ENCODE peak calls at places on chromosomes 2 and 18, in four cellular contexts. One of them, this sample, is unnamed.

GRCh38 chr2:136905779-136906178 is 140.4 kb downstream of the THSD7B start:
- DNase-seq in CD4-positive, alpha-beta memory T cell: no peak
- DNase-seq in GM06990: no peak
- DNase-seq in right lobe of liver: no peak
- DNase-seq in this sample: no peak

GRCh38 chr2:240875228-240876034 is 6.8 kb downstream of the AGXT start:
- DNase-seq in CD4-positive, alpha-beta memory T cell: no peak
- DNase-seq in GM06990: no peak
- DNase-seq in right lobe of liver: peak
- DNase-seq in this sample: no peak

GRCh38 chr2:235966932-235967331 is 201.3 kb downstream of the GBX2 start:
- DNase-seq in CD4-positive, alpha-beta memory T cell: no peak
- DNase-seq in GM06990: no peak
- DNase-seq in right lobe of liver: no peak
- DNase-seq in this sample: no peak

GRCh38 chr2:48414640-48414979 is 115.3 kb upstream of the STON1 start:
- DNase-seq in CD4-positive, alpha-beta memory T cell: no peak
- DNase-seq in GM06990: no peak
- DNase-seq in right lobe of liver: no peak
- DNase-seq in this sample: no peak

GRCh38 chr2:30359644-30360167 is 87.3 kb upstream of the LCLAT1 start:
- DNase-seq in CD4-positive, alpha-beta memory T cell: no peak
- DNase-seq in GM06990: no peak
- DNase-seq in right lobe of liver: peak
- DNase-seq in this sample: peak

GRCh38 chr2:150606380-150607060 is 119.1 kb upstream of the RND3 start:
- DNase-seq in CD4-positive, alpha-beta memory T cell: no peak
- DNase-seq in GM06990: no peak
- DNase-seq in right lobe of liver: no peak
- DNase-seq in this sample: no peak

GRCh38 chr2:72837171-72837570 is 11.3 kb upstream of the EXOC6B start:
- DNase-seq in CD4-positive, alpha-beta memory T cell: no peak
- DNase-seq in GM06990: no peak
- DNase-seq in right lobe of liver: no peak
- DNase-seq in this sample: no peak

GRCh38 chr2:60317029-60317386 is 236.4 kb downstream of the BCL11A start:
- DNase-seq in CD4-positive, alpha-beta memory T cell: no peak
- DNase-seq in GM06990: no peak
- DNase-seq in right lobe of liver: peak
- DNase-seq in this sample: no peak

GRCh38 chr2:42110974-42111322 is 58.2 kb upstream of the EML4 start:
- DNase-seq in CD4-positive, alpha-beta memory T cell: no peak
- DNase-seq in GM06990: no peak
- DNase-seq in right lobe of liver: no peak
- DNase-seq in this sample: no peak

GRCh38 chr2:217864960-217865359 is 137.8 kb downstream of the TNS1 start:
- DNase-seq in CD4-positive, alpha-beta memory T cell: no peak
- DNase-seq in GM06990: peak
- DNase-seq in right lobe of liver: no peak
- DNase-seq in this sample: no peak

GRCh38 chr2:236525416-236525997 is 44.1 kb upstream of the ACKR3 start:
- DNase-seq in CD4-positive, alpha-beta memory T cell: no peak
- DNase-seq in GM06990: no peak
- DNase-seq in right lobe of liver: no peak
- DNase-seq in this sample: no peak

GRCh38 chr2:150410809-150411208 is 76.7 kb downstream of the RND3 start:
- DNase-seq in CD4-positive, alpha-beta memory T cell: no peak
- DNase-seq in GM06990: no peak
- DNase-seq in right lobe of liver: no peak
- DNase-seq in this sample: no peak

GRCh38 chr18:50473896-50474295 is 86.0 kb upstream of the MAPK4 start:
- DNase-seq in CD4-positive, alpha-beta memory T cell: no peak
- DNase-seq in GM06990: no peak
- DNase-seq in right lobe of liver: no peak
- DNase-seq in this sample: no peak

GRCh38 chr2:86807462-86808275 is 17.0 kb upstream of the CD8A start:
- DNase-seq in CD4-positive, alpha-beta memory T cell: no peak
- DNase-seq in GM06990: peak
- DNase-seq in right lobe of liver: no peak
- DNase-seq in this sample: peak

DNA sequence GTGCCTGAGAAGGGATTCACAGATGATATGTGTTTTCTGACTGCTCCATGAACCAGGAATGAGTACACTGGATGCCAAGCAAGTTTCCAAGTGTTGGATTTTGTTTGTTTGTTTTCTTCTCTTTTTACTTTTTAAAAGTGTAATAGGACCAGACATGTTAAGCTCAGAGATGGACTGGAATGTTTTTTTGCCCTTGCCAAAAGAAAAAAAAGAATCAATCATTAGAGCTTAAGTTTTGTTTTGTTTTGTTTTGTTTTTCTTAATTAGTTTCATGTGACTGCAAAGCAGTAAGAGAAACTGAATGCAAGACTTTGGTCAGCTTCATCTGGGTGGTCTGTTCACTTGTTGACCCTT is 42.5 kb upstream of the SLC1A4 start:
- DNase-seq in CD4-positive, alpha-beta memory T cell: no peak
- DNase-seq in GM06990: no peak
- DNase-seq in right lobe of liver: no peak
- DNase-seq in this sample: no peak
- H3K4me3 ChIP-seq in CD4-positive, alpha-beta memory T cell: peak
- H3K4me3 ChIP-seq in GM06990: peak
- H3K4me3 ChIP-seq in right lobe of liver: no peak
- H3K4me3 ChIP-seq in this sample: no peak

GRCh38 chr2:45433363-45433762 is 177.7 kb downstream of the SRBD1 start:
- DNase-seq in CD4-positive, alpha-beta memory T cell: no peak
- DNase-seq in GM06990: no peak
- DNase-seq in right lobe of liver: no peak
- DNase-seq in this sample: no peak

GRCh38 chr2:45435316-45435715 is 175.8 kb downstream of the SRBD1 start:
- DNase-seq in CD4-positive, alpha-beta memory T cell: no peak
- DNase-seq in GM06990: no peak
- DNase-seq in right lobe of liver: no peak
- DNase-seq in this sample: no peak

GRCh38 chr2:45436456-45436855 is 174.6 kb downstream of the SRBD1 start:
- DNase-seq in CD4-positive, alpha-beta memory T cell: no peak
- DNase-seq in GM06990: no peak
- DNase-seq in right lobe of liver: no peak
- DNase-seq in this sample: no peak

GRCh38 chr2:45432406-45432805 is 178.7 kb downstream of the SRBD1 start:
- DNase-seq in CD4-positive, alpha-beta memory T cell: no peak
- DNase-seq in GM06990: no peak
- DNase-seq in right lobe of liver: no peak
- DNase-seq in this sample: no peak
- H3K4me3 ChIP-seq in CD4-positive, alpha-beta memory T cell: no peak
- H3K4me3 ChIP-seq in GM06990: no peak
- H3K4me3 ChIP-seq in right lobe of liver: no peak
- H3K4me3 ChIP-seq in this sample: no peak

GRCh38 chr2:102145107-102145506 is 2.6 kb downstream of the IL1R1 start:
- DNase-seq in CD4-positive, alpha-beta memory T cell: no peak
- DNase-seq in GM06990: no peak
- DNase-seq in right lobe of liver: no peak
- DNase-seq in this sample: no peak

GRCh38 chr2:102144128-102144527 is 1.6 kb downstream of the IL1R1 start:
- DNase-seq in CD4-positive, alpha-beta memory T cell: no peak
- DNase-seq in GM06990: no peak
- DNase-seq in right lobe of liver: no peak
- DNase-seq in this sample: no peak

GRCh38 chr2:102142829-102143449 is 393 bp downstream of the IL1R1 start:
- DNase-seq in CD4-positive, alpha-beta memory T cell: no peak
- DNase-seq in GM06990: no peak
- DNase-seq in right lobe of liver: no peak
- DNase-seq in this sample: no peak

GRCh38 chr2:102141915-102142828 is at the start of gene IL1R1:
- DNase-seq in CD4-positive, alpha-beta memory T cell: no peak
- DNase-seq in GM06990: no peak
- DNase-seq in right lobe of liver: peak
- DNase-seq in this sample: peak

DNA sequence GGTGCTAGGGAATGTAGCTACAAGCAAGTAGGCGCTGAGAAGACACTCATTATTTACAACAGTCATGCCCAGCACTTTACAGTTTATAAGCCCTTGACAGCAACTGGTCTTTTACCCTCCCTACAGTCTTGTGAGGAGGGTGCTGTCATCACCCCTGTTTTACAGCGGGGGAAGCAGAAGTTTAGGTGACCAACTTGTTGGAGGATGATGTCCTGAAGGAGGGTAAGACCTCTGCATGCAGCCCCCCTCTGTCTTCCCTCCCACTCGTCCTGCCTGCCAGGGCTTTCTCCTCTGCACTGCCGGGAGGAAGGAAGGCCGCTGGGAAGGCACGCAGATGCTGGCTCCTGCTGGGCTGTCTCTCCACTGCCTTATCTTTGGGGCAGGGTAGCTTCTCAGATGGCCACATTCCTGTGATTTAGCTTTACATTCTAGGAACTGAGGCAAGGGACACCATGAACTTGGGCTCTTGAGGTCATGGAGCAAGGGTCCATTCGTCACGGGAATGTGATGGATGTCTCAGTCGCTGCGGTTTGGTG is 972 bp downstream of the IL1R1 start:
- DNase-seq in CD4-positive, alpha-beta memory T cell: no peak
- DNase-seq in GM06990: no peak
- DNase-seq in right lobe of liver: no peak
- DNase-seq in this sample: no peak
- H3K4me3 ChIP-seq in CD4-positive, alpha-beta memory T cell: no peak
- H3K4me3 ChIP-seq in GM06990: no peak
- H3K4me3 ChIP-seq in right lobe of liver: peak
- H3K4me3 ChIP-seq in this sample: peak

GRCh38 chr2:74441111-74441689 is 537 bp downstream of the RTKN start:
- DNase-seq in CD4-positive, alpha-beta memory T cell: no peak
- DNase-seq in GM06990: no peak
- DNase-seq in right lobe of liver: no peak
- DNase-seq in this sample: no peak

GRCh38 chr2:74440005-74440377 is 1.7 kb downstream of the RTKN start:
- DNase-seq in CD4-positive, alpha-beta memory T cell: no peak
- DNase-seq in GM06990: no peak
- DNase-seq in right lobe of liver: peak
- DNase-seq in this sample: no peak

GRCh38 chr2:74440378-74441110 is 1.2 kb downstream of the RTKN start:
- DNase-seq in CD4-positive, alpha-beta memory T cell: no peak
- DNase-seq in GM06990: peak
- DNase-seq in right lobe of liver: peak
- DNase-seq in this sample: peak

GRCh38 chr2:74438248-74438647 is 3.5 kb downstream of the RTKN start:
- DNase-seq in CD4-positive, alpha-beta memory T cell: no peak
- DNase-seq in GM06990: no peak
- DNase-seq in right lobe of liver: no peak
- DNase-seq in this sample: no peak

DNA sequence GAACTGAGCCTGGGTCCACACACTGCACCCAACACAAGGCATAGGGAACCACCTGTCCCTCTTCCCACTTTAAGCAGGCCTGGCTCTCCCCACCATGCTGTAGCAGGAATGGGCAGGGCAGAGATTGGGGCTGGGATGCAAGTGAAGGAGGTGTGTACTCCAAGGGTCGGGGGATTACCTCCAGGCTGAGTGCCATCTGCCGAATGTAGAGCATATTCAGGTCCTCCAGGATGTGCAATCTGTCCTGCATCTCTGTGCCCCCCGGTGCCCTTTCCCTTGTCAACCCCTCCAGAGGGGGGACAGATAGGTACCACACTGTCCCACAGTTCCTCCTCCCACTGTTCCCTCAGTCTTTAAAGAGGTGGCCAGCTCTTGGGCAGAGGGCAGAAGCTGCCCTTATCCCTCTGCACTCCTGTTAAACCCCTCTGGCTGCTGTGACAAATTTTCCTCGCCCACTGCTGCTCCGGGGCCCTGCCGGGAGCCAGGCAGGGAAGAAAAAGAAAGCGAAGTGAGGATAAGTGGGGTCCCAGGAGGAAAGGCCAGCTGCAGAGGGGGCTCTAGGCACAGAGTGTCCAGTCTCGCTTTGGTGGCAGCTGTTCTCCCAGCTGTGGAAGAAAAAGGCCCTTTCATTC is 2.2 kb downstream of the RTKN start:
- DNase-seq in CD4-positive, alpha-beta memory T cell: no peak
- DNase-seq in GM06990: no peak
- DNase-seq in right lobe of liver: peak
- DNase-seq in this sample: no peak
- H3K4me3 ChIP-seq in CD4-positive, alpha-beta memory T cell: no peak
- H3K4me3 ChIP-seq in GM06990: peak
- H3K4me3 ChIP-seq in right lobe of liver: peak
- H3K4me3 ChIP-seq in this sample: peak